ENCODE peak calls at places on chromosomes 7 and 10, in five cellular contexts. J is A549, R is K562, Y is HepG2, H is WTC11. C is an unnamed sample.

GRCh38 chr7:55903985-55904759 is 16.9 kb downstream of the ZNF713 start:
- DNase-seq in J (no peak), R (no peak), Y (no peak), H (no peak), C (peak)

GRCh38 chr7:146054909-146055308 is 61.7 kb upstream of the CNTNAP2 start:
- DNase-seq in J (no peak), R (no peak), Y (no peak), H (no peak), C (no peak)

GRCh38 chr10:110548002-110548401 is 19.5 kb upstream of the SMC3 start:
- DNase-seq in J (no peak), R (no peak), Y (no peak), H (no peak), C (no peak)

GRCh38 chr10:43208147-43209063 is 58.5 kb downstream of the RASGEF1A start:
- DNase-seq in J (no peak), R (peak), Y (no peak), H (peak), C (no peak)

GRCh38 chr7:22728416-22729029 is 1.5 kb downstream of the IL6 start:
- DNase-seq in J (peak), R (peak), Y (peak), H (no peak), C (no peak)

GRCh38 chr10:47222461-47222860 is 77.5 kb upstream of the GDF10 start:
- DNase-seq in J (no peak), R (no peak), Y (no peak), H (no peak), C (no peak)

GRCh38 chr7:105346593-105347322 is 42.0 kb downstream of the SRPK2 start:
- DNase-seq in J (no peak), R (no peak), Y (no peak), H (no peak), C (no peak)

GRCh38 chr7:122883049-122883670 is 3.1 kb downstream of the CADPS2 start:
- DNase-seq in J (no peak), R (no peak), Y (no peak), H (no peak), C (no peak)

GRCh38 chr10:28503114-28503513 is 29.8 kb upstream of the WAC start:
- DNase-seq in J (no peak), R (no peak), Y (no peak), H (no peak), C (no peak)

GRCh38 chr7:39507866-39508551 is 58.2 kb upstream of the YAE1 start:
- DNase-seq in J (no peak), R (no peak), Y (no peak), H (no peak), C (no peak)

GRCh38 chr10:79102056-79102874 is 33.5 kb downstream of the ZMIZ1 start:
- DNase-seq in J (no peak), R (peak), Y (no peak), H (no peak), C (no peak)

GRCh38 chr7:151462306-151462779 is 22.4 kb upstream of the CRYGN start:
- DNase-seq in J (no peak), R (no peak), Y (no peak), H (no peak), C (no peak)

GRCh38 chr7:111030358-111030735 is 60.6 kb upstream of the LRRN3 start:
- DNase-seq in J (no peak), R (no peak), Y (no peak), H (no peak), C (no peak)

GRCh38 chr7:128162666-128163065 is 78.4 kb upstream of the LEP start:
- DNase-seq in J (no peak), R (no peak), Y (no peak), H (no peak), C (no peak)

GRCh38 chr10:34280599-34281374 is 534.3 kb downstream of the PARD3 start:
- DNase-seq in J (peak), R (peak), Y (peak), H (no peak), C (no peak)

GRCh38 chr7:88278881-88279280 is 27.8 kb downstream of the STEAP4 start:
- DNase-seq in J (no peak), R (no peak), Y (no peak), H (no peak), C (no peak)

GRCh38 chr7:51142741-51143390 is 173.7 kb downstream of the COBL start:
- DNase-seq in J (no peak), R (no peak), Y (no peak), H (no peak), C (no peak)

GRCh38 chr7:3243256-3243655 is 57.8 kb upstream of the SDK1 start:
- DNase-seq in J (no peak), R (no peak), Y (no peak), H (no peak), C (no peak)

GRCh38 chr10:18542832-18543231 is 108.6 kb downstream of the NSUN6 start:
- DNase-seq in J (no peak), R (no peak), Y (peak), H (no peak), C (no peak)

GRCh38 chr7:118949031-118949430 is 724.5 kb downstream of the ANKRD7 start:
- DNase-seq in J (no peak), R (no peak), Y (no peak), H (no peak), C (no peak)

GRCh38 chr7:15682751-15683150 is 3.7 kb downstream of the MEOX2 start:
- DNase-seq in J (no peak), R (no peak), Y (no peak), H (no peak), C (no peak)

GRCh38 chr7:147937428-147937827 is 653.1 kb upstream of the C7orf33 start:
- DNase-seq in J (no peak), R (no peak), Y (no peak), H (no peak), C (no peak)

GRCh38 chr10:79089579-79090110 is 20.9 kb downstream of the ZMIZ1 start:
- DNase-seq in J (no peak), R (no peak), Y (no peak), H (no peak), C (no peak)

GRCh38 chr7:13778967-13779366 is 210.5 kb downstream of the ETV1 start:
- DNase-seq in J (no peak), R (no peak), Y (no peak), H (no peak), C (no peak)

GRCh38 chr10:132269286-132270230 is 38.2 kb downstream of the STK32C start:
- DNase-seq in J (no peak), R (no peak), Y (no peak), H (no peak), C (no peak)

GRCh38 chr7:28433604-28434254 is 21.4 kb downstream of the CREB5 start:
- DNase-seq in J (no peak), R (peak), Y (no peak), H (peak), C (no peak)

GRCh38 chr7:155807013-155807804 is 5.1 kb downstream of the SHH start:
- DNase-seq in J (no peak), R (no peak), Y (no peak), H (no peak), C (no peak)

GRCh38 chr10:36148207-36148606 is 506.1 kb upstream of the FZD8 start:
- DNase-seq in J (no peak), R (no peak), Y (no peak), H (no peak), C (no peak)
- TF ChIP-seq ESRRA in J (no peak), R (no peak), Y (no peak), H (no peak), C (no peak)

GRCh38 chr7:96738705-96739104 is 29.1 kb upstream of the SEM1 start:
- DNase-seq in J (no peak), R (no peak), Y (no peak), H (no peak), C (no peak)

GRCh38 chr7:96739167-96739566 is 29.5 kb upstream of the SEM1 start:
- DNase-seq in J (no peak), R (no peak), Y (no peak), H (no peak), C (no peak)

GRCh38 chr7:96740130-96740529 is 30.5 kb upstream of the SEM1 start:
- DNase-seq in J (no peak), R (no peak), Y (no peak), H (no peak), C (no peak)

GRCh38 chr7:96739609-96740008 is 30.0 kb upstream of the SEM1 start:
- DNase-seq in J (no peak), R (no peak), Y (no peak), H (no peak), C (no peak)

GRCh38 chr7:96737545-96738050 is 28.0 kb upstream of the SEM1 start:
- DNase-seq in J (no peak), R (no peak), Y (no peak), H (no peak), C (no peak)
- TF ChIP-seq ESRRA in J (no peak), R (no peak), Y (no peak), H (no peak), C (no peak)

GRCh38 chr7:132256721-132257212 is 319.5 kb downstream of the PLXNA4 start:
- DNase-seq in J (no peak), R (no peak), Y (peak), H (no peak), C (no peak)

GRCh38 chr7:132255084-132255483 is 321.2 kb downstream of the PLXNA4 start:
- DNase-seq in J (no peak), R (no peak), Y (no peak), H (no peak), C (no peak)

GRCh38 chr7:132254455-132254854 is 321.8 kb downstream of the PLXNA4 start:
- DNase-seq in J (no peak), R (no peak), Y (no peak), H (no peak), C (no peak)

GRCh38 chr7:132257253-132257652 is 319.0 kb downstream of the PLXNA4 start:
- DNase-seq in J (no peak), R (no peak), Y (no peak), H (no peak), C (no peak)

DNA sequence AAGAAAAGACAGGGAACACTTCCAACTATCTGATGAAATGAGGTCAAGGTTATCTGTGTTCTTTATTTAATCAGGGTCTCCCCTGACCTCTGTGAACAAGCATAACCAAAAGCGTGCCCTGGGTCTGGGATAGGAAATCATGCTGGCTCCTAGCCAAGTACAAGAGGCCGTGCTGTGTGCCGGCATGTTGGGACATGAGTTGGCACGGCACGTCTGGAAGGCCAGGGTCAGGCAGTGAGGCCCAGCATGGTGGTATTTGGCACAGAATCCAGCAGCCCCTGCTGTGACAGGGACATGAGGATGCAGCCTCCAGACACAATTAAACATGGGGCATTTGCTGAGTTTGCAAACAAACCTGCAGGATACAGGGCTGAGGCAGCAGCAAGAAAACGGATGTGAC is 320.4 kb downstream of the PLXNA4 start:
- DNase-seq in J (no peak), R (no peak), Y (peak), H (no peak), C (no peak)
- TF ChIP-seq ESRRA in J (no peak), R (no peak), Y (no peak), H (no peak), C (no peak)

GRCh38 chr7:2110586-2111396 is 122.0 kb downstream of the MAD1L1 start:
- DNase-seq in J (no peak), R (no peak), Y (peak), H (no peak), C (no peak)

GRCh38 chr7:2112261-2113203 is 120.2 kb downstream of the MAD1L1 start:
- DNase-seq in J (no peak), R (no peak), Y (no peak), H (no peak), C (no peak)

GRCh38 chr7:2109936-2110585 is 122.7 kb downstream of the MAD1L1 start:
- DNase-seq in J (peak), R (peak), Y (peak), H (no peak), C (peak)

GRCh38 chr7:2109251-2109935 is 123.4 kb downstream of the MAD1L1 start:
- DNase-seq in J (no peak), R (peak), Y (no peak), H (no peak), C (no peak)

GRCh38 chr7:2111568-2111967 is 121.2 kb downstream of the MAD1L1 start:
- DNase-seq in J (no peak), R (no peak), Y (no peak), H (no peak), C (no peak)
- TF ChIP-seq ESRRA in J (no peak), R (no peak), Y (no peak), H (no peak), C (no peak)

DNA sequence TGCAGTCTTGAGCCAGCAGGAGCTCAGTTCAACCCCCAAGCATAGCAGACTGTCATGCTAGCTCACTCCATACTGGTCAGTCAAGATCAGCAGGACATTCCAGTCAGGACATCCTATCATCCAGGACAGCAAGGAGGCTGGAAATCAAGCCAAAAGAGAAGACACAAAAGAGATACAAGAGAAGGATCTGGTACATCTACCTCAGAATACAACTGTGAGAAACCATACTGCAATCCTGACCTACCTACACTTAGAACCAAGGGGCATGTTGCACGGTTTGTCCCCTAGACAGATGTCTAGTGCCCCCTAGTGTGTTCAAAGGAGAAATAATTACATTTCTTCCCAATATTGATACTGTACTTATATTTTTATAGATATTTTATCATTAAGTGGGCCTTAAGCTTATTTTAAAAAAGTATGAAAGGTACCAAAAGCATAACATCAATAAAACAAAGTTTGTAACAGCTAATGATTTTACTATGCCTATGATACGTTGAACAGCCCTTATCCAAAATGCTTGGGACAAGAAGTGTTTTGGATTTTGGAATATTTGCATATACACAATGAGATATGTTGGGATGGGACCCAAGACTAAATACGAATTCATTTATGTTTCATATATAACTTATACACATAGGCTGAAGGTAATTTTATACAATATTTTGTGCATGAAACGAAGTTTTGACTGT is 26.7 kb downstream of the ERCC6 start:
- DNase-seq in J (peak), R (peak), Y (peak), H (no peak), C (no peak)
- TF ChIP-seq ESRRA in J (no peak), R (no peak), Y (no peak), H (no peak), C (no peak)

GRCh38 chr7:81583882-81584533 is 185.8 kb downstream of the HGF start:
- DNase-seq in J (no peak), R (no peak), Y (no peak), H (no peak), C (no peak)

GRCh38 chr7:81583090-81583489 is 186.8 kb downstream of the HGF start:
- DNase-seq in J (no peak), R (no peak), Y (no peak), H (no peak), C (no peak)

DNA sequence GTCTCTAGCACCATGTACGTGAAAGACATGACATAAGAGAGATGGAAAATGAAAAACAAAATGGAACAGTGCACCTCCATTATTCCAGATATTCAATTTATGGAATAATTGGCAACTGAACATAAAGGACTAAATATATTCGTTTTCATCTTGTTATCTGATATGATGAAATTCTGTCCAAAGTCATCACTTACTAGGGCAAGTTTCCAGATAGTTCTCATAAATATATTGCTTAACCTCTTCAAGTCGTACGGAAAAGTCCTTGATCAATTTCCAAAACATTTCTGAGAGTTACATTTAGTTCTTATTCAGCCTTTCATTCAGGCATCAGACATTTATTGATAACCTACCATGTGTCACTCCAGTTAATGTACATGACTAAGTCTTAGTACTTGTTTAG is 185.2 kb downstream of the HGF start:
- DNase-seq in J (no peak), R (no peak), Y (no peak), H (no peak), C (no peak)
- TF ChIP-seq ESRRA in J (no peak), R (no peak), Y (no peak), H (no peak), C (no peak)

DNA sequence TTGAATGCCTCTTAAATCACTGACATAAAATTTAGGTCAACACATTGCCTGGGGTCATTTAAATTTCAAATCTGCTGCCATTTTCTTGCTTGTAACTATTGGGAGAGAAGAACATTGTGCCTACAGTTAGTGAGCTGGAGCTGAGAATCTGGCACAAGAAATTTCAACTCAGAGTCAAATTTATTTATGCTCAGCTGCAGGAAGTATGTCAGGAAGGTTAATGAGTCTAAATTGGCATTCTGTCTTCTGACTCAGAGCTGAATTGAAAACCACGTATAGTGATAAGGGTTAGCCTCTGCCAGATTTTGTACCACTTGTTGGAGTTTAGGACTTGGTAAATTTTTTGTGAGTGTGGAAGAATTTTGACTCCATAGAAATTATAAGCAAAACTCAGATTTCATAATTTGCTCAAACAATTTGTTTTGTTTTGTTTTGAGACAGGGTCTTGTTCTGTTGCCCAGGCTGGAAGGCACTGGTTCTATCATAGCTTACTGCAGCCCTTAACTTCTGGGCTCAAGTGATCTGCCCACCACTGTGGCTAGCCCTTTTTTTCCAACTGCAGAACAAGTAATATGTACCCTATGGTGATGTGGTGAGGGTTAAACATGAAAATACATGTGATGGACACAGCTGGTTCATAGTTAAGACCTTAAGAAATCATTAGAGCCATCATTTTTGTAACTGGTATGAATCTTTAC is 31.3 kb downstream of the CSTF2T start:
- DNase-seq in J (no peak), R (no peak), Y (no peak), H (no peak), C (no peak)
- TF ChIP-seq ESRRA in J (no peak), R (no peak), Y (no peak), H (no peak), C (no peak)

GRCh38 chr7:139620676-139621344 is 97.3 kb downstream of the CLEC2L start:
- DNase-seq in J (peak), R (peak), Y (peak), H (peak), C (no peak)
- TF ChIP-seq ESRRA in J (no peak), R (no peak), Y (no peak), H (no peak), C (no peak)